ENCODE peak calls at places on chromosomes 1 and 21, in six cellular contexts. F is psoas muscle, O is heart right ventricle, Y is spleen, D is AG09309, X is AG10803. T is an unnamed sample.

GRCh38 chr1:62076286-62076685 is 118.4 kb upstream of the L1TD1 start:
- DNase-seq in F (no peak), D (no peak), Y (no peak), O (no peak), X (peak), T (no peak)

GRCh38 chr1:156623946-156624813 is 5.0 kb downstream of the HAPLN2 start:
- DNase-seq in X (peak), Y (peak), F (peak), O (peak), D (no peak), T (no peak)

GRCh38 chr1:204623894-204624361 is 61.6 kb downstream of the LRRN2 start:
- DNase-seq in O (no peak), D (no peak), X (no peak), Y (no peak), F (no peak), T (no peak)

GRCh38 chr1:16153999-16154673 is 1.7 kb downstream of the EPHA2 start:
- DNase-seq in X (no peak), O (no peak), Y (no peak), D (no peak), F (no peak), T (no peak)

GRCh38 chr1:206035027-206035426 is 11.3 kb upstream of the CTSE start:
- DNase-seq in X (no peak), F (no peak), Y (no peak), D (no peak), O (no peak), T (no peak)

GRCh38 chr1:243559575-243560172 is 290.4 kb downstream of the AKT3 start:
- DNase-seq in X (no peak), O (no peak), D (no peak), Y (no peak), F (no peak), T (no peak)

GRCh38 chr1:205298191-205298994 is 23.2 kb downstream of the NUAK2 start:
- DNase-seq in Y (no peak), D (peak), O (no peak), F (no peak), X (peak), T (peak)

GRCh38 chr1:37338658-37339057 is 135.7 kb upstream of the ZC3H12A start:
- DNase-seq in F (no peak), X (no peak), Y (no peak), D (no peak), O (no peak), T (no peak)

GRCh38 chr1:118210723-118211110 is 25.7 kb upstream of the SPAG17 start:
- DNase-seq in Y (no peak), O (no peak), X (no peak), D (no peak), F (no peak), T (no peak)

GRCh38 chr1:178632619-178633018 is 92.4 kb upstream of the RALGPS2 start:
- DNase-seq in D (peak), X (no peak), O (no peak), F (no peak), Y (no peak), T (no peak)

GRCh38 chr21:17071093-17071492 is 441.8 kb upstream of the CXADR start:
- DNase-seq in D (no peak), X (no peak), Y (no peak), O (no peak), F (no peak), T (no peak)

GRCh38 chr1:226821719-226822085 is 48.7 kb upstream of the PSEN2 start:
- DNase-seq in O (no peak), F (no peak), X (peak), Y (no peak), D (no peak), T (no peak)

GRCh38 chr1:40857737-40858136 is 4.4 kb downstream of the CITED4 start:
- DNase-seq in X (no peak), F (no peak), D (no peak), O (no peak), Y (no peak), T (no peak)

GRCh38 chr1:223558512-223558911 is 107.0 kb downstream of the CAPN8 start:
- DNase-seq in D (no peak), F (no peak), O (no peak), X (no peak), Y (no peak), T (no peak)

GRCh38 chr1:246004281-246004680 is 502.8 kb downstream of the SMYD3 start:
- DNase-seq in F (no peak), D (no peak), Y (no peak), O (no peak), X (no peak), T (no peak)
- TF ChIP-seq CTCF in F (no peak), D (no peak), Y (no peak), O (no peak), X (no peak), T (no peak)

DNA sequence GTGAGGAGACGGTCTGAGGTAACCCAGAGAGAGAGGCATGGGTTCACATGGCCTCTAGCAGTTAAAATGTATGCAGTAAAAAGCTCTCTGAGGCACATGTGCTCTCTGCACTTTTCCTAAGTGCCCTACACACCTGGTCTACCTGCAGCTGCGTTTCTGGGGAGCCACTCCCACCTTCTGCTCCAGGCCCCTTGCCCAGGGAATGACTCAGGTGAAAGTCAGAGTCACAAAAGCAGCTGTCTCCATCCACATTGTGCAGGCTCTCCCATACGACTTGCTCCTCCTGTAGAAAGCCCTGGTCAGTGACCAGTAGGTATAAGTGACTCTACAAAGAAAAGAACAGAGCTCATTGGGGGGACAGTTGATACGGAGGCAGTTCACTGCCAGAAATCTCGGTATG is 8.8 kb downstream of the MINDY1 start:
- DNase-seq in X (no peak), O (no peak), D (no peak), F (no peak), Y (no peak), T (no peak)
- H3K4me3 ChIP-seq in X (no peak), O (no peak), D (no peak), F (no peak), Y (no peak), T (no peak)

GRCh38 chr21:45947296-45947695 is 34.3 kb upstream of the COL6A1 start:
- DNase-seq in Y (no peak), F (no peak), X (no peak), O (no peak), D (no peak), T (no peak)
- TF ChIP-seq CTCF in Y (no peak), F (no peak), X (no peak), O (no peak), D (no peak), T (no peak)

GRCh38 chr1:115767403-115767802 is 1.1 kb downstream of the CASQ2 start:
- DNase-seq in Y (no peak), D (no peak), X (no peak), F (no peak), O (no peak), T (no peak)

GRCh38 chr1:115768549-115768948 is at the start of gene CASQ2:
- DNase-seq in Y (no peak), D (no peak), F (peak), O (peak), X (no peak), T (no peak)

GRCh38 chr1:115771094-115771846 is 2.8 kb upstream of the CASQ2 start:
- DNase-seq in X (no peak), O (no peak), F (no peak), Y (no peak), D (no peak), T (no peak)

GRCh38 chr1:115771847-115772457 is 3.4 kb upstream of the CASQ2 start:
- DNase-seq in Y (no peak), O (peak), D (peak), X (peak), F (peak), T (peak)
- H3K4me3 ChIP-seq in Y (no peak), O (no peak), D (no peak), X (no peak), F (peak), T (peak)

DNA sequence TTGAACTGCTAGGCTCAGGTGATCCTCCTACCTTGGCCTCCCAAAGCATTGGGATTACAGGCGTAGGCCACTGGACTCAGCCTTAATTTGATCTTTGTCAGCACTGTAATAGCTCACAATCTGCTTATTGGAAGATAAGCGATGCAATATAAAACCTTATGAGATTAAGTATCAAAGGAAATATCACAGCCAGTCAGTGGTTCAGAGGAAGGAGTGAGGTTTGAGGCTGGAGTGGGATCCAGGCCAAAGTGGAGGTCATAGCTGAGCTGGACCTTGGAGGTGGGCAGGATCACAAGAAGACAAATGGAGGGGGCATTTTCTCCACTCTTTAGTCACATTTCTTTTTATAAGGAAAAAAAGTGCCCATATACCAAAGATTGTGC is 228.5 kb downstream of the RHOU start:
- DNase-seq in X (no peak), O (no peak), D (no peak), Y (no peak), F (no peak), T (no peak)
- TF ChIP-seq CTCF in X (no peak), O (no peak), D (no peak), Y (no peak), F (no peak), T (no peak)

T was measured in AG04449.